ENCODE peak calls at places on chromosomes 1 and 21, in five cellular contexts. K is tibial artery, Y is nephron progenitor cell, D is ovary, L is fibroblast of pulmonary artery. J is an unnamed sample.

GRCh38 chr1:171226757-171227370 is 21.4 kb upstream of the FMO1 start:
- DNase-seq in Y (peak), L (peak), K (no peak), D (peak), J (peak)

GRCh38 chr1:14758962-14759361 is 160.5 kb downstream of the KAZN start:
- DNase-seq in L (no peak), D (no peak), Y (no peak), K (no peak), J (no peak)

GRCh38 chr1:25003457-25004190 is 73.5 kb upstream of the RUNX3 start:
- DNase-seq in K (no peak), L (peak), Y (no peak), D (no peak), J (no peak)

GRCh38 chr1:74652711-74653131 is 20.9 kb downstream of the ERICH3 start:
- DNase-seq in L (peak), Y (peak), D (no peak), K (no peak), J (peak)

GRCh38 chr1:1628656-1629429 is 3.1 kb upstream of the MMP23B start:
- DNase-seq in D (peak), Y (no peak), L (no peak), K (peak), J (no peak)

GRCh38 chr1:225498539-225499135 is 70.8 kb upstream of the LBR start:
- DNase-seq in K (no peak), Y (no peak), D (no peak), L (peak), J (no peak)

GRCh38 chr1:17669866-17670451 is 85.2 kb upstream of the ACTL8 start:
- DNase-seq in D (no peak), K (peak), Y (no peak), L (no peak), J (no peak)

GRCh38 chr1:179226749-179227148 is 2.7 kb downstream of the ABL2 start:
- DNase-seq in L (no peak), K (no peak), D (no peak), Y (no peak), J (no peak)

GRCh38 chr1:16155537-16156410 is at the start of gene EPHA2:
- DNase-seq in L (peak), D (peak), K (peak), Y (peak), J (no peak)

GRCh38 chr1:39462074-39462473 is 29.4 kb upstream of the BMP8A start:
- DNase-seq in Y (no peak), L (no peak), K (no peak), D (no peak), J (no peak)

GRCh38 chr1:63795455-63795854 is 21.6 kb downstream of the ROR1 start:
- DNase-seq in K (no peak), D (no peak), L (no peak), Y (no peak), J (no peak)

GRCh38 chr1:204319027-204319426 is 40.7 kb downstream of the PLEKHA6 start:
- DNase-seq in D (no peak), Y (no peak), L (peak), K (no peak), J (no peak)

GRCh38 chr1:7541629-7542028 is 229.5 kb upstream of the VAMP3 start:
- DNase-seq in L (peak), D (no peak), Y (no peak), K (no peak), J (no peak)

DNA sequence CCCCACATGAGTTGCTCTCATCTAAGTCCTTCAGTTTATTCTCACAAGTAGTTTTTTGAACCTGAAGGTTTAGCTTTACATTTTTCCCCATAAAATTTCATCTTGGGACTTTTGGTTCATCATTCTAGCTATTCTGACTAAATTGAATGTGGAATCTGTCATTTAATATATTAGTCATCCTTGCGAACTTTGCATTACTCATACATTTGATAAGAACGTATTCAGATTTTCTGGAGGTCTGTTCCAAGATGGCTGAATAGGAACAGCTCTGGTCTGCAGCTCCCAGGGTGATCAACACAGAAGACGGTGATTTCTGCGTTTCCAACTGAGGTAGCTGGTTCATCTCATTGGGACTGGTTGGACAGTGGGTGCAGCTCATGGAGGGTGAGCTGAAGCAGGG is 59.8 kb upstream of the CSF1 start:
- DNase-seq in Y (no peak), K (no peak), L (peak), D (no peak), J (no peak)
- TF ChIP-seq CTCF in Y (no peak), K (no peak), L (no peak), D (no peak), J (no peak)

DNA sequence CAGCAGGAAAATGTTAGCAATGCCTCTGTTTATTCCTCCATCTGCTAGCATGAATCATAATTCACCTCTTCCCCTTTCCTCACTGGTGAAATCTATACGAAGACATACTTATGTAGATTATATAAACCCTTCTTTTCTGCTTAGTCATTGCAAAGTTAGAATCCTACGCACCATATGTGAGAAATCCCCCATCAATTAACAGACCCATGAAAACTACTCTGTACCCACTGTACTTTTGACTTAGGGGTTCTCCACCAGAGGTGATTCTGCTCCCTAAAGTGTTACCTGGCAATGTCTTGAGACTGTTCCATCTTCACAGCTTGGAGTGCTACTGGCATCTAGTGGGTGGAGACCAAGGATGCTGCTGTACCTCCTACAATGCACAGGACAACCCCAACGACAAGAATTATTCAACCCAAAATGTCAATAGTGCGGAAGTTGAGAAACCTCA is 49.6 kb upstream of the KCTD3 start:
- DNase-seq in L (peak), D (no peak), Y (no peak), K (no peak), J (no peak)
- TF ChIP-seq CTCF in L (peak), D (no peak), Y (peak), K (no peak), J (no peak)

GRCh38 chr1:201783572-201783971 is 45.4 kb upstream of the IPO9 start:
- DNase-seq in L (no peak), Y (no peak), K (no peak), D (no peak), J (no peak)
- TF ChIP-seq CTCF in L (no peak), Y (no peak), K (no peak), D (no peak), J (no peak)

DNA sequence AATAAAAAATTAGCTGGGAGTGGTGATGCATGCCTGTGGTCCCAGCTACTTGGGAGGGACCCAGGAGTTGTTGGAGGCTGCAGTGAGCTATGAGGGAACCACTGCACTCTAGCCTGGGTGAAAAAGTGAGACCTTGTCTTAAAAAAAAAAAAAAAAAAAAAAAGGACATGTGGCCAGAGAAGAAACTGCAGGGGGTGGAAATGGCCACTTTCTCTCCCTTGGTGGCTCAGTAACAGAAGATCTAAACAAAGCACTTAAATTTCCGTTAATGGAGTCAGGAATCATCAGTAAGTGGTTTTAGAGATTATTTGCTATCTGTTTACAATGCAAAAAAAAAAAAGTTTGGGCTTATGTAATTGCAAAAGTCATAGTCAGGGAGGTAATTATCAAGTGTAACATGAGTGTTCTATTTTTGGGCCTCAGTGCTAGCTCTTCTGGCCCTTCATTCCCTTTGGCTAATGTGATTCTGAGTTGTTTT is 19.3 kb upstream of the OPRD1 start:
- DNase-seq in D (no peak), Y (no peak), K (no peak), L (no peak), J (no peak)
- TF ChIP-seq CTCF in D (no peak), Y (no peak), K (no peak), L (no peak), J (no peak)

GRCh38 chr21:42754270-42754933 is 101.0 kb downstream of the PDE9A start:
- DNase-seq in D (no peak), K (no peak), L (no peak), Y (no peak), J (no peak)

GRCh38 chr21:42756580-42757250 is 103.3 kb downstream of the PDE9A start:
- DNase-seq in L (no peak), Y (no peak), D (no peak), K (no peak), J (no peak)

GRCh38 chr21:42757422-42757821 is 104.0 kb downstream of the PDE9A start:
- DNase-seq in L (no peak), Y (no peak), K (no peak), D (no peak), J (no peak)

GRCh38 chr21:42755031-42755665 is 101.7 kb downstream of the PDE9A start:
- DNase-seq in L (no peak), K (no peak), D (no peak), Y (no peak), J (no peak)

GRCh38 chr21:42755766-42756579 is 102.6 kb downstream of the PDE9A start:
- DNase-seq in D (no peak), K (no peak), L (no peak), Y (no peak), J (no peak)
- TF ChIP-seq CTCF in D (no peak), K (no peak), L (no peak), Y (no peak), J (no peak)

DNA sequence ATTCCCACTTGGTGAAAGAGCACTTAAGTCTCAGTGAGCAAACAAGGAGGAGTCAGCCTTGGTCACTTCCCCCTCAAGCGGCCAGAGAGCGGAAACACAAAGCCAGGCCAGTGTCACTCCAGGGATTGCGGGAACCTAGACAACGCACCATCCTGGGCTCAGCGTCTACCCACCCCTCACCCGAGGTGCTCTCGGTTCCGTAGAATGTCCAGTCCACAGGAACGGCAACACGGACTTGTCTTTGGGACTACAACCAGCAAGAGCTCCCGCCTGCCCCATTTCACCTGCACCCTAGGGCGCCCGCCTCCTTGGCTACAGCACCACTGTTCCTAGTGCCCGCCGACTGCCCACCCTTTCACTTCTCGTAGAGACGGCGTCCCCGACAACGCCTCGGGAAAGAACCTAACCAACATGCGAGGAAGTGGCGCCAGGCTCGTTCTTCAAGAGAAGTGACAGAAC is 511 bp downstream of the GDAP2 start:
- DNase-seq in K (peak), D (no peak), Y (peak), L (peak), J (peak)
- TF ChIP-seq CTCF in K (no peak), D (no peak), Y (no peak), L (peak), J (no peak)